ENCODE peak calls at places on chromosomes 16 and 17, in four cellular contexts. One of them, this sample, is unnamed.
A peak's percentile ranks its signal among the peaks of the same experiment; 100 is the strongest.

GRCh38 chr17:6080711-6081430 is 10.7 kb downstream of the WSCD1 start:
- DNase-seq in HepG2: no peak
- DNase-seq in spleen: no peak
- DNase-seq in HL-60: no peak
- DNase-seq in this sample: no peak

GRCh38 chr17:27654654-27655524 is 23.9 kb downstream of the LGALS9 start:
- DNase-seq in spleen: peak; percentile 91
- DNase-seq in HL-60: peak; percentile 86
- DNase-seq in HepG2: peak; percentile 85
- DNase-seq in this sample: no peak

GRCh38 chr17:2081564-2081963 is 26.7 kb downstream of the HIC1 start:
- DNase-seq in HepG2: no peak
- DNase-seq in HL-60: no peak
- DNase-seq in spleen: no peak
- DNase-seq in this sample: no peak

GRCh38 chr17:49723423-49723822 is 15.7 kb upstream of the SLC35B1 start:
- DNase-seq in HepG2: no peak
- DNase-seq in spleen: no peak
- DNase-seq in HL-60: peak; percentile 80
- DNase-seq in this sample: no peak

GRCh38 chr17:29113334-29113733 is 66.9 kb downstream of the MYO18A start:
- DNase-seq in spleen: no peak
- DNase-seq in HepG2: no peak
- DNase-seq in HL-60: no peak
- DNase-seq in this sample: no peak

GRCh38 chr16:54630284-54630967 is 300.2 kb upstream of the IRX5 start:
- DNase-seq in HepG2: no peak
- DNase-seq in spleen: no peak
- DNase-seq in HL-60: no peak
- DNase-seq in this sample: no peak

GRCh38 chr17:335691-336090 is 16.9 kb downstream of the RPH3AL start:
- DNase-seq in spleen: peak; percentile 73
- DNase-seq in HepG2: no peak
- DNase-seq in HL-60: no peak
- DNase-seq in this sample: no peak

GRCh38 chr17:41444186-41444585 is 3.4 kb upstream of the KRT38 start:
- DNase-seq in spleen: no peak
- DNase-seq in HL-60: no peak
- DNase-seq in HepG2: no peak
- DNase-seq in this sample: no peak

GRCh38 chr16:65604771-65605170 is 482.9 kb upstream of the CDH11 start:
- DNase-seq in spleen: no peak
- DNase-seq in HepG2: no peak
- DNase-seq in HL-60: no peak
- DNase-seq in this sample: no peak

GRCh38 chr17:17152385-17152784 is 53.7 kb downstream of the PLD6 start:
- DNase-seq in HL-60: no peak
- DNase-seq in HepG2: no peak
- DNase-seq in spleen: no peak
- DNase-seq in this sample: no peak

GRCh38 chr17:77999413-78000173 is 41.1 kb downstream of the TNRC6C start:
- DNase-seq in HepG2: peak; percentile 21
- DNase-seq in spleen: no peak
- DNase-seq in HL-60: peak; percentile 73
- DNase-seq in this sample: no peak

GRCh38 chr16:69693916-69694315 is 32.4 kb downstream of the NQO1 start:
- DNase-seq in spleen: no peak
- DNase-seq in HepG2: no peak
- DNase-seq in HL-60: no peak
- DNase-seq in this sample: no peak

GRCh38 chr16:57601801-57602478 is 26.5 kb upstream of the ADGRG1 start:
- DNase-seq in HepG2: no peak
- DNase-seq in HL-60: peak; percentile 70
- DNase-seq in spleen: no peak
- DNase-seq in this sample: peak; percentile 48

DNA sequence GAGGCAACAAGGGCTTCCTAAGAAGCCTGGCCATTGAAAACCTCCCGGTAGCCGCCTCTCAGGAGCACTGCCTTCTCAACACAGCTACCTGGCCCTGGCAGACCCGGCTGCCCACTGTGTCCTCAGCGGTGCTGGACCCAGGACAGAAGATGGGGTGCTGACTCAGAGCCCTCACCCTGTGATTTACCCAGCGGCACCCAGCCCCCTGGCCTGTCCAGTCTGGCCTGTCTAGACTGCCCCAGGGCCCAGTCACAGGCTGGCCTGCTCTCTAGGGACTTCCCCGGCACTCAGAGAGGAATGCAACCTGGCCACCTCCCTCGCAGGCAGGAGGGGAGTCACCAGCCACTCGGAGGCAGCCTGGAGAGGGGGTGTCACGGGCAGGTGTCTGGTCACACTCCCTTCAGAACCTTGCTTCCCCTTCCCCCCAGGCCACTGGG is 20.1 kb downstream of the PIEZO1 start:
- DNase-seq in spleen: no peak
- DNase-seq in HL-60: no peak
- DNase-seq in HepG2: no peak
- DNase-seq in this sample: no peak
- TF ChIP-seq POLR2AphosphoS5 in spleen: no peak
- TF ChIP-seq POLR2AphosphoS5 in HL-60: no peak
- TF ChIP-seq POLR2AphosphoS5 in HepG2: no peak
- TF ChIP-seq POLR2AphosphoS5 in this sample: no peak

DNA sequence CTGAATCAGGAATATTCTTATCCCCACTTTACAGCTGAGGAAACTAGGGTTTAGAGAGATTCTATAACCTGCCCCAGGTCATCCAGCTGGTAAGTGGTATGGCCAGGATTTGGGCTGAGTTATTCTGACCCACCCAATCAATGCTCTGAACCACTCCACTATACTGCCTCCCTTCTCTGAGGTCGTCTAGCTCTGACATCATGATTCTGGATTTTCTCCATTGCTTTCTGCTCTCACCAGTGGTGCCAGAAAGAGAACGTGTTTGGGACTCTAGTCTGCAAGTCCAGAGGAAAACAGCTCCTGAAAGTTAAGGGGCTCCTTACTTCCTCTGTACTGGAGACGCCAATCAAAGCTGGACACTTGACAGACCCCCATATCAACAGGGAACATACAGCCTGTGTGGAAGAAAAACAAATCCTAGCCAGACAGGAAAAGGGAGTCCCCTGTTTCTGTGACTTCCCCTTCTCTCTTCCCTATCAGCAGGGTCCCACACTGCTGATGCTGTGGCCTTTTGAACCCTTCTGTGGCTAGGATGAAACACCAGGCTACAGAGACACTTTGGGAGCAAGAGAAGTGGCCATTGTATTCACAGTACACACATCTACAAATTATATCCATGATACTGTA is 6.0 kb upstream of the EZH1 start:
- DNase-seq in HepG2: no peak
- DNase-seq in HL-60: peak; percentile 13
- DNase-seq in spleen: peak; percentile 7
- DNase-seq in this sample: no peak
- H3K27ac ChIP-seq in HepG2: no peak overlapping the region
- H3K27ac ChIP-seq in HL-60: no peak overlapping the region
- H3K27ac ChIP-seq in spleen: no peak overlapping the region
- H3K27ac ChIP-seq in this sample: peak overlapping the region; percentile 87

GRCh38 chr17:15180121-15180561 is 85.0 kb downstream of the PMP22 start:
- DNase-seq in HL-60: no peak
- DNase-seq in spleen: no peak
- DNase-seq in HepG2: no peak
- DNase-seq in this sample: no peak
- TF ChIP-seq POLR2AphosphoS5 in HL-60: no peak
- TF ChIP-seq POLR2AphosphoS5 in spleen: no peak
- TF ChIP-seq POLR2AphosphoS5 in HepG2: no peak
- TF ChIP-seq POLR2AphosphoS5 in this sample: no peak

DNA sequence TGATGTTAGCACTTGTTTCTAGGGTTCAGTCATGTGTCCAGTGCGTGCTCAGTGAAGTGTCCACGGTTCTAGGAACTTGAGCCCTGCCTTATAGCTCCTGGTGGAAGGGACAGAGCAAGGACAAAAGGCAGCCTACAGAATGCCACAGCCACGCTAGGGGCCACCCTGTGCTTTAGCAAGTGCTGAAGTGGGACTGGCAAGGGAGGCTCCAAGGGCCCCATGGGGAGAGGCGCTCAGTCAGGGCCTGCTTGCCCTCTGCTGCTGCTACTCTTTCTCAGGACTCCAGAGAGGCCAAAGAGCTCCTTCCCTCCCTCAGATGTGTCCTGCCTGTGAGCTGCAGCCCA is 6.8 kb downstream of the NT5C start:
- DNase-seq in HL-60: no peak
- DNase-seq in spleen: no peak
- DNase-seq in HepG2: no peak
- DNase-seq in this sample: no peak
- H3K27ac ChIP-seq in HL-60: peak overlapping the region; percentile 38
- H3K27ac ChIP-seq in spleen: peak overlapping the region; percentile 79
- H3K27ac ChIP-seq in HepG2: no peak overlapping the region
- H3K27ac ChIP-seq in this sample: peak overlapping the region; percentile 87

GRCh38 chr17:79728169-79728907 is 2.4 kb upstream of the ENPP7 start:
- DNase-seq in HL-60: peak; percentile 73
- DNase-seq in spleen: peak; percentile 76
- DNase-seq in HepG2: peak; percentile 88
- DNase-seq in this sample: peak; percentile 91
- TF ChIP-seq POLR2AphosphoS5 in HL-60: no peak
- TF ChIP-seq POLR2AphosphoS5 in spleen: peak; percentile 38
- TF ChIP-seq POLR2AphosphoS5 in HepG2: no peak
- TF ChIP-seq POLR2AphosphoS5 in this sample: no peak

DNA sequence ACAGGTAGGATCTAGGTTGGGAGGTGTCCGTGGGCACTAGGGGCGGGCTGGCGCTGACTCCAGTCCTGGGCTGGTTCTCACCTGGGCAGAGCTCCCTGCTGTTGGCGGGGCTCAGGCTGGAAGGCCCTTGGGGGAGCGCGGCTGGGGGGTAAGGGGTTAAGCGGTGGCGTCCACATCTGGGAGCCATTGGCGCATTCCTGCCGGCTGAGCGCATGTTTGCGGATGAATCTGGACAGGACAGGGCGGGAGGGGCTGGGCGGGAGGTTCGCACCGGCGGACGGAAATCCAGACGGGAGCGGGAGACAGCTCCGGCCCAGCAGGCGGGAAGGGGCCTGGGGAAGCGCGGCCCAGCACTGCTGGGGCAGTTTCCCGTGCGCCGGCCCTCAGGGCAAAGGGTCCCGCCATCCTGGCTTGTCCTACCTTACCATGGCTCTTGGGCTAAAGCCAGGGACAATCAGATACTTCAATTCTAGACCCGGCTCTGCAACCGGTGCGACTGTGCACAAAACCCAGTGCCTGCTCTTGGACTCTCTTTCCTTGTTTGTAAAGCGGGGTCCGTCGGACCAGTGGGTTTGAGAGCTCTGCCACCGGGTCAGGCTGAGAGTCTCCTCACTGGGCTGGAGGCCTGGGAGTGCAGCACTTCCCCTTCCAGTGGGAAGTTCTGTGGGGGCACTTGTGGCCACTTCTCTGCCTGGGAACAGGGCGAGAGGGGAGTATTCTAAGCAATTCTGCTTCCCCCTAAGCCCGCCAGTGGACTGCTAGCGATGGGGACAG is 7.8 kb downstream of the RARA start:
- DNase-seq in HL-60: no peak
- DNase-seq in HepG2: peak; percentile 80
- DNase-seq in spleen: peak; percentile 84
- DNase-seq in this sample: peak; percentile 87
- H3K27ac ChIP-seq in HL-60: no peak overlapping the region
- H3K27ac ChIP-seq in HepG2: peak overlapping the region; percentile 45
- H3K27ac ChIP-seq in spleen: peak overlapping the region; percentile 87
- H3K27ac ChIP-seq in this sample: peak overlapping the region; percentile 96

DNA sequence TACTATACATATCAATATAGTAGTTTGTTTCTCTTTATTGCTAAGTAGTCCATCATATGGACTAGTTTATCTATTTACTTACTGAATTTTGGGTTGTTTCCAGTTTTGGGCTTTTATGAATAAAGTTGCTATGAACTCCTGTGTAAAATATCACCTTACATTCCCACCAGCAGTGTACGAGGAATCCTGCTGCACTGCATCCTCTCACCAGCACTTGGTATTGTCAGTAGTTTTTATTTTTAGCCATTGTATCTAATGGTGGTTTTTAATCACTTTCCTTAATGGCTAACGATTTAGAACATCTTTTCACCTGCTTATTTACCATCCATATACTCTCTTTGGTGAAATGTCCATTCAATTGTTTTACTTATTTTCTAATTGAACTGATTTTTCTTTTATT is 24.0 kb downstream of the CDC27 start:
- DNase-seq in HepG2: no peak
- DNase-seq in spleen: no peak
- DNase-seq in HL-60: no peak
- DNase-seq in this sample: no peak
- TF ChIP-seq POLR2AphosphoS5 in HepG2: no peak
- TF ChIP-seq POLR2AphosphoS5 in spleen: no peak
- TF ChIP-seq POLR2AphosphoS5 in HL-60: no peak
- TF ChIP-seq POLR2AphosphoS5 in this sample: no peak

DNA sequence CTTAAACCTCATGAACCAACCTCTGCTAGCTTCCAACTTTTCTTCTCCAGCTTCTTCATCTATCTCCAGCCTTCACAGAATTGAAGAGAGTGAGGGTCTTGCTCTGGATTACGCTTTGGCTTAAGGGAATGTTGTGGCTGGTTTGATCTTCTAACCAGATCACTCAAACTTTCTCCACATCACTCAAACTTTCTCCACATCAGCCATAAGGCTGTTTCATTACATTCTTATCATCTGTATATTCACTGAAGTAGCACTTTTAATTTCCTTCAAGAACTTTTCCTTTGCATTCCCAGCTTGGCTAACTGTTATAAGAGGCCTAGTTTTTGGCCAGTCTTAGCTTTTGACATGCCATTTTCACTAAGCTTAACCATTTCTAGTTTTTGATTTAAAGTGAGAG is 52.3 kb downstream of the CACNG1 start:
- DNase-seq in HepG2: no peak
- DNase-seq in spleen: no peak
- DNase-seq in HL-60: no peak
- DNase-seq in this sample: no peak
- H3K27ac ChIP-seq in HepG2: no peak overlapping the region
- H3K27ac ChIP-seq in spleen: no peak overlapping the region
- H3K27ac ChIP-seq in HL-60: no peak overlapping the region
- H3K27ac ChIP-seq in this sample: no peak overlapping the region

GRCh38 chr16:86363836-86364618 is 146.3 kb upstream of the FOXF1 start:
- DNase-seq in HepG2: no peak
- DNase-seq in spleen: no peak
- DNase-seq in HL-60: no peak
- DNase-seq in this sample: no peak
- TF ChIP-seq POLR2AphosphoS5 in HepG2: no peak
- TF ChIP-seq POLR2AphosphoS5 in spleen: no peak
- TF ChIP-seq POLR2AphosphoS5 in HL-60: no peak
- TF ChIP-seq POLR2AphosphoS5 in this sample: no peak